ENCODE peak calls at places on chromosomes 1 and 21, in six cellular contexts. S is endothelial cell of umbilical vein, Q is A549, A is HepG2, M is GM12878, Y is K562. L is an unnamed sample.

GRCh38 chr1:64703600-64703999 is 41.3 kb upstream of the RAVER2 start:
- DNase-seq in S (no peak), Q (no peak), A (no peak), M (no peak), Y (no peak), L (no peak)

GRCh38 chr1:180040034-180040433 is 85.4 kb downstream of the CEP350 start:
- DNase-seq in S (peak), Q (no peak), A (no peak), M (no peak), Y (no peak), L (peak)

GRCh38 chr1:170174395-170174794 is 28.6 kb downstream of the NTMT2 start:
- DNase-seq in S (no peak), Q (no peak), A (no peak), M (no peak), Y (no peak), L (no peak)

GRCh38 chr1:11134352-11135266 is 34.9 kb upstream of the EXOSC10 start:
- DNase-seq in S (peak), Q (no peak), A (no peak), M (no peak), Y (no peak), L (no peak)

GRCh38 chr1:215083408-215083961 is 948 bp downstream of the KCNK2 start:
- DNase-seq in S (peak), Q (no peak), A (no peak), M (no peak), Y (no peak), L (no peak)

GRCh38 chr1:220271706-220272046 is 577 bp downstream of the RAB3GAP2 start:
- DNase-seq in S (peak), Q (peak), A (no peak), M (no peak), Y (peak), L (peak)

GRCh38 chr1:117674521-117675400 is 68.9 kb downstream of the TENT5C start:
- DNase-seq in S (no peak), Q (peak), A (no peak), M (no peak), Y (peak), L (peak)

GRCh38 chr1:218743861-218744505 is 398.8 kb downstream of the TGFB2 start:
- DNase-seq in S (no peak), Q (no peak), A (no peak), M (no peak), Y (no peak), L (peak)

GRCh38 chr21:38136201-38136600 is 120.6 kb upstream of the KCNJ15 start:
- DNase-seq in S (no peak), Q (no peak), A (no peak), M (no peak), Y (no peak), L (no peak)

GRCh38 chr1:155117610-155118009 is 10.1 kb upstream of the EFNA1 start:
- DNase-seq in S (no peak), Q (no peak), A (no peak), M (no peak), Y (no peak), L (no peak)

GRCh38 chr1:210898473-210898872 is 235.5 kb downstream of the KCNH1 start:
- DNase-seq in S (no peak), Q (no peak), A (no peak), M (no peak), Y (no peak), L (no peak)

GRCh38 chr1:234978397-234979291 is 150.0 kb downstream of the TOMM20 start:
- DNase-seq in S (peak), Q (no peak), A (peak), M (peak), Y (peak), L (peak)

GRCh38 chr1:203667616-203668015 is 41.0 kb downstream of the ATP2B4 start:
- DNase-seq in S (no peak), Q (no peak), A (no peak), M (no peak), Y (no peak), L (no peak)

GRCh38 chr21:36719614-36720013 is 20.7 kb downstream of the SIM2 start:
- DNase-seq in S (no peak), Q (no peak), A (no peak), M (no peak), Y (no peak), L (no peak)

GRCh38 chr1:25641931-25642611 is 25.5 kb downstream of the MAN1C1 start:
- DNase-seq in S (peak), Q (no peak), A (no peak), M (no peak), Y (no peak), L (no peak)
- H3K4me3 ChIP-seq in S (no peak), Q (no peak), A (no peak), M (no peak), Y (no peak), L (no peak)

DNA sequence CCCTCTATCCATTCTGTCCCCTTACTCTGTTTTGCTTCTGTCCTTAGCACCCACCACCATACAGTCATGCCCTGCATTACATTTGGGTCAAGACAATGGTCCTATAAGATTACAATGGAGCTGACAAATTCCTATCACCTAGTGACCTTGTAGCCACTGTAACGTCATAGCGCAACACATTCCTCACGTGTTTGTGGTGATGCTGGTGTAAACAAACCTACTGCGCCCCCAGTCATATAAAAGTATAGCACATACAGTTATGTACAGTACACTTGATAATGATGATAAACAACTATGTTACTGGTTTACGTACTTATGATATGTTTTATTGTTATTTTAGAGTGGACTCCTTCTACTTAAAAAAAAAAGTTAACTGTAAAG is 4.2 kb upstream of the CITED4 start:
- DNase-seq in S (no peak), Q (no peak), A (peak), M (no peak), Y (no peak), L (no peak)
- TF ChIP-seq MYC in S (no peak), Q (no peak), A (no peak), M (no peak), Y (peak), L (no peak)

GRCh38 chr1:25548601-25549000 is 5.2 kb downstream of the LDLRAP1 start:
- DNase-seq in S (no peak), Q (no peak), A (no peak), M (no peak), Y (no peak), L (no peak)

GRCh38 chr1:25546193-25546592 is 2.8 kb downstream of the LDLRAP1 start:
- DNase-seq in S (no peak), Q (no peak), A (no peak), M (no peak), Y (no peak), L (no peak)

GRCh38 chr1:25550155-25550506 is 6.7 kb downstream of the LDLRAP1 start:
- DNase-seq in S (peak), Q (no peak), A (no peak), M (no peak), Y (no peak), L (peak)

GRCh38 chr1:25550683-25551310 is 7.4 kb downstream of the LDLRAP1 start:
- DNase-seq in S (peak), Q (no peak), A (peak), M (no peak), Y (no peak), L (no peak)

GRCh38 chr1:25549273-25550154 is 6.1 kb downstream of the LDLRAP1 start:
- DNase-seq in S (peak), Q (no peak), A (peak), M (peak), Y (peak), L (peak)
- TF ChIP-seq POLR2A in S (no peak), Q (no peak), A (no peak), M (peak), Y (peak), L (no peak)

DNA sequence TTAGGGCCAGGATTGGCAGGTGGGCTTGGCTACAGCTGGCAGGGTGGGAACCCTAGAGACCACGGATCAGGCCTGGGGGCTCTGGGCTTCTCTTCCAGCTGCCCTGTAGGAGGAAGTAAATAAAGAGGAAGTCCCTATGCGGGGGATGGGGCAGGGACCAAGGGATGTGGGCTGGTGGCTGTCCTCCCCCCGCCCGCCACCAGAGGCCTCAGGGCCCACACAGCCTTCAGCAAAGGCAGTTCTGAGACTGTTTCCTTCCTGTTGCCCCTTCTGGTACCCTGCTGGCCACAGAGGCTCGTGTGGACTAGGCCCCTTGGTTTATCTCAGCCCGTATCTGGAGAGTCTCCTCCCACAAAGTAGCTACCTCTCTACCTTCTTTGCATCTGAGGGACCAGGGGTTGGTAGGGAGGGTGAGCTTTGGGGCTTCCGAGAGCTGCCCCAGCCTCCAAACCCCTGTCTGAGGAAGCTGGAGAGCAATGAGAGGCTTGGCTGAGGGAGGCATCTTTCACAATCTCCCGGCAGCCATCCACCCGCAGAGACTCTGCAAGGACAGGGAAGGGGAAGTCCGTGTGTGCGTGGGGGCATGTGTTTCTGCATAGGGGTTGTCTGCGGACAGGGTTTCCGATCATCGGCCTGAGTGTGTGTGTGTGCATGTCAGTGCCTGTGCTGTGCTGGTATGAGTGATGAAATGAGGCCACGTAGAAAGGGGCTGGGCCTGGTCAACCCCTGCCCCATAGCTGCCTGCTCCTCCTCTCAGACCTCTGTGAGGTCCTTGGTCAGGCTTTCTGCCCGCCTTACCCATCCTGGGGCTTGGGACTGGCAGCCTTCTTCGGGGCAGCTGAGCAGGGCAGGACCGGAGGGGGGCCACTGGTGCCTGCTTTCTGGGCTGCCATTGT is 12.5 kb downstream of the RPS6KA1 start:
- DNase-seq in S (peak), Q (peak), A (peak), M (peak), Y (peak), L (peak)
- H3K4me3 ChIP-seq in S (no peak), Q (no peak), A (no peak), M (peak), Y (no peak), L (peak)

DNA sequence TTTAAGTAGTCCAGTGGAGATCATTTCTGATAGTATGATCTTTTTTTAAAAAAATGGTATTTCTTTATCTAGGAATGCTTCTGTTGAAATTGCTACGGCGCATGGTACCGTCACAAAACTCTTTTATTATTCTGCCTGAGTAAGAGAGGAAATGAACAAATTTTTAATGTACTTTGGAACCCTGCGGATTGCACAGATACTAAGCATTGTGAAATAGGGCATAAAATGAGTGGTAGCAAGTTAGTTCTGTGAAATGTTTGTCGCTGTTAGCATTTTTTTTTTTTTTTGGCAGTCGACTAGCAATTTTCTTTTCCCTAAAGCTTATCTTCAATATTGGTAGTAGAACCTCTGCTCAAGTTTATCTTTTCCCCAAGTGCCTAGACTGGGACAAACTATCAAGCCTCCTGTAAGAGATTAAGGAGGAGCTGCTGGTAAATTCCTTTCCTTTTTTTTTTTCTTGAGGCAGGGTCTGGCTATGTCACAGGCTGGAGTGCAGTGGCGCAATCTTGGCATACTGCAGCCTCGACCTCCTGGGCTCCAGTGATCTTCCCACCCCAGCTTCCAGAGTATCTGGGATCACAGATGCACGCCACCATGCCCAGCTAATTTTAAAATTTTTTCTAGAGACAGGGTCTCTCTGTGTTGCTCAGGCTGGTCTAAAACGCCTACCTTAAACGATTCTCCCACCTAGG is 2.2 kb downstream of the ITSN1 start:
- DNase-seq in S (peak), Q (no peak), A (peak), M (no peak), Y (no peak), L (peak)
- TF ChIP-seq MYC in S (no peak), Q (no peak), A (no peak), M (no peak), Y (no peak), L (no peak)

GRCh38 chr1:63593887-63594617 is 841 bp downstream of the PGM1 start:
- DNase-seq in S (peak), Q (peak), A (peak), M (peak), Y (no peak), L (peak)

GRCh38 chr1:63595435-63595834 is 2.2 kb downstream of the PGM1 start:
- DNase-seq in S (no peak), Q (no peak), A (no peak), M (no peak), Y (no peak), L (no peak)

GRCh38 chr1:63592536-63593302 is 492 bp upstream of the PGM1 start:
- DNase-seq in S (no peak), Q (no peak), A (peak), M (peak), Y (no peak), L (no peak)

GRCh38 chr1:63590161-63590560 is 3.0 kb upstream of the PGM1 start:
- DNase-seq in S (peak), Q (no peak), A (no peak), M (no peak), Y (no peak), L (no peak)

DNA sequence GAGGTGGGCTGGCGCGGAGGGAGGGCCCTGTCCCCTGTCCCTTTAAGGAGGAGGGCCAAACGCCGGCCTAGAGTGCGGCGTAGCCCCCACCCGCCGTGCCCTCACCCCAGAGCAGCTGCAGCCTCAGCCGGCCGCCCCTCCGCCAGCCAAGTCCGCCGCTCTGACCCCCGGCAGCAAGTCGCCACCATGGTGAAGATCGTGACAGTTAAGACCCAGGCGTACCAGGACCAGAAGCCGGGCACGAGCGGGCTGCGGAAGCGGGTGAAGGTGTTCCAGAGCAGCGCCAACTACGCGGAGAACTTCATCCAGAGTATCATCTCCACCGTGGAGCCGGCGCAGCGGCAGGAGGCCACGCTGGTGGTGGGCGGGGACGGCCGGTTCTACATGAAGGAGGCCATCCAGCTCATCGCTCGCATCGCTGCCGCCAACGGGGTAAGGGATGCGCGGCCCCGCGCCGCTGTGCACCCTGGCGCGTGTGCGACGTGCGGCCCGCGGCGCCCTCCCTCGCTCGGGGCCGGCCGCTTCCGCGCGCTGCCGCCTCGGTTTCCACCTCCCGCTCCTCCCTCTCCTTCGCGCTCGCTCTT is at the start of gene PGM1:
- DNase-seq in S (peak), Q (peak), A (peak), M (peak), Y (no peak), L (peak)
- TF ChIP-seq POLR2A in S (no peak), Q (peak), A (peak), M (peak), Y (no peak), L (peak)

GRCh38 chr21:42093991-42094417 is 22.9 kb downstream of the UMODL1 start:
- DNase-seq in S (peak), Q (peak), A (peak), M (no peak), Y (no peak), L (no peak)
- H3K4me3 ChIP-seq in S (no peak), Q (no peak), A (no peak), M (no peak), Y (no peak), L (no peak)

GRCh38 chr21:28640326-28640725 is 352.4 kb downstream of the LTN1 start:
- DNase-seq in S (peak), Q (no peak), A (no peak), M (no peak), Y (no peak), L (no peak)

GRCh38 chr21:28636988-28637691 is 355.5 kb downstream of the LTN1 start:
- DNase-seq in S (peak), Q (no peak), A (no peak), M (no peak), Y (no peak), L (no peak)

GRCh38 chr21:28641731-28642130 is 350.9 kb downstream of the LTN1 start:
- DNase-seq in S (no peak), Q (no peak), A (no peak), M (no peak), Y (no peak), L (no peak)

GRCh38 chr21:28642891-28643290 is 349.8 kb downstream of the LTN1 start:
- DNase-seq in S (no peak), Q (no peak), A (no peak), M (no peak), Y (no peak), L (no peak)

DNA sequence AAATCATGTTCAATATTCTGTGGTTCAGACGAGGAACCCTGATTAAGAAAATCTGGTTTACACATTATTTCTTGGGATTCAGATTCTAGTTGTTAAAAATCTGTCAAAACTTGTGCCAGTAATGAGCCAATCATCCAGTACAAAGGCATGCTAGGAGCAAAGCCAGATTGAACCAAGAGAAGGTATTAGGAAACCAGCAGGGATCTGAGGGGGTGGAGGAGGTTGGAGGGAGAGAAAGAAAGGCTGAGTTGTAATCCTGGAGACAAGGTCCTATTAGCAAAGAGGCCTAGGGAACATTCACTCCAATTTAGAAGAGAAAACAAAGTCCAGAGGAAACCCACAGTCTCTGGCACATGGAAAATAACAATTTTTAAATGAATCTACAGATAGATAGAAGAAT is 352.9 kb downstream of the LTN1 start:
- DNase-seq in S (no peak), Q (no peak), A (no peak), M (no peak), Y (no peak), L (no peak)
- TF ChIP-seq MYC in S (no peak), Q (no peak), A (no peak), M (no peak), Y (no peak), L (no peak)

GRCh38 chr1:186670279-186670964 is 9.8 kb downstream of the PTGS2 start:
- DNase-seq in S (peak), Q (no peak), A (no peak), M (no peak), Y (no peak), L (no peak)

GRCh38 chr1:186670965-186671486 is 9.2 kb downstream of the PTGS2 start:
- DNase-seq in S (peak), Q (no peak), A (no peak), M (no peak), Y (no peak), L (no peak)
- TF ChIP-seq POLR2A in S (no peak), Q (no peak), A (no peak), M (no peak), Y (no peak), L (no peak)